ENCODE peak calls at places on chromosomes 2 and 18, in four cellular contexts. A, F, I and G are unnamed samples.

GRCh38 chr2:111198701-111199100 is 78.0 kb downstream of the BCL2L11 start:
- DNase-seq in F (no peak), A (no peak), I (no peak), G (no peak)

GRCh38 chr18:68399721-68400120 is 315.2 kb downstream of the TMX3 start:
- DNase-seq in A (peak; percentile 16), I (no peak), F (no peak), G (no peak)

GRCh38 chr2:58870704-58871103 is 629.6 kb upstream of the FANCL start:
- DNase-seq in A (no peak), I (no peak), F (no peak), G (no peak)

GRCh38 chr18:67216846-67217245 is 299.7 kb downstream of the DSEL start:
- DNase-seq in I (no peak), A (no peak), F (no peak), G (no peak)

GRCh38 chr2:73776869-73777519 is 2.9 kb downstream of the DUSP11 start:
- DNase-seq in I (no peak), F (no peak), A (peak; percentile 28), G (no peak)

GRCh38 chr2:83665894-83666293 is 793.2 kb downstream of the SUCLG1 start:
- DNase-seq in A (peak; percentile 1), F (no peak), I (peak; percentile 0), G (no peak)

GRCh38 chr2:180723712-180724111 is 256.7 kb upstream of the UBE2E3 start:
- DNase-seq in F (no peak), I (no peak), A (no peak), G (no peak)

GRCh38 chr18:22283397-22283796 is 114.0 kb downstream of the GATA6 start:
- DNase-seq in I (no peak), A (peak; percentile 73), F (no peak), G (no peak)

GRCh38 chr2:12361506-12361905 is 355.2 kb upstream of the TRIB2 start:
- DNase-seq in F (no peak), I (no peak), A (peak; percentile 73), G (no peak)

GRCh38 chr2:85263591-85263990 is 64.2 kb downstream of the TGOLN2 start:
- DNase-seq in F (no peak), I (no peak), A (no peak), G (no peak)

GRCh38 chr2:68833162-68833561 is 38.0 kb downstream of the BMP10 start:
- DNase-seq in F (no peak), A (no peak), I (no peak), G (no peak)

GRCh38 chr2:86790134-86790827 is 432 bp downstream of the CD8A start:
- DNase-seq in F (no peak), I (no peak), A (no peak), G (peak; percentile 37)

GRCh38 chr2:37555457-37555856 is 116.0 kb downstream of the CDC42EP3 start:
- DNase-seq in I (no peak), F (no peak), A (no peak), G (no peak)

GRCh38 chr2:105886029-105886454 is 141.3 kb downstream of the NCK2 start:
- DNase-seq in F (no peak), I (no peak), A (peak; percentile 14), G (no peak)

GRCh38 chr18:59662008-59662701 is 35.1 kb downstream of the CCBE1 start:
- DNase-seq in I (no peak), A (peak; percentile 36), F (no peak), G (no peak)

GRCh38 chr2:212970132-212970531 is 181.3 kb downstream of the IKZF2 start:
- DNase-seq in I (no peak), F (no peak), A (peak; percentile 39), G (no peak)

GRCh38 chr2:6741229-6741628 is 124.5 kb downstream of the CMPK2 start:
- DNase-seq in A (no peak), I (no peak), F (no peak), G (no peak)

GRCh38 chr2:25249785-25250184 is 81.4 kb upstream of the POMC start:
- DNase-seq in A (no peak), F (no peak), I (no peak), G (no peak)

GRCh38 chr2:10400568-10400977 is 47.6 kb downstream of the ODC1 start:
- DNase-seq in I (no peak), A (no peak), F (no peak), G (no peak)

GRCh38 chr2:15842771-15843666 is 97.3 kb upstream of the MYCN start:
- DNase-seq in F (no peak), A (no peak), I (no peak), G (no peak)

GRCh38 chr2:157466764-157467163 is 22.9 kb upstream of the CYTIP start:
- DNase-seq in F (no peak), A (no peak), I (no peak), G (no peak)

GRCh38 chr2:48380989-48381625 is 148.8 kb upstream of the STON1 start:
- DNase-seq in I (no peak), A (no peak), F (no peak), G (no peak)

GRCh38 chr18:12630136-12630535 is 27.8 kb downstream of the SPIRE1 start:
- DNase-seq in A (peak; percentile 53), I (no peak), F (no peak), G (no peak)

GRCh38 chr18:316391-316790 is 48.5 kb upstream of the THOC1 start:
- DNase-seq in I (no peak), F (no peak), A (no peak), G (no peak)

GRCh38 chr18:310042-310441 is 42.2 kb upstream of the THOC1 start:
- DNase-seq in A (no peak), I (no peak), F (no peak), G (no peak)

GRCh38 chr18:317618-318017 is 49.8 kb upstream of the THOC1 start:
- DNase-seq in I (no peak), A (no peak), F (no peak), G (no peak)

GRCh38 chr18:312415-312814 is 44.6 kb upstream of the THOC1 start:
- DNase-seq in F (no peak), A (no peak), I (no peak), G (no peak)

DNA sequence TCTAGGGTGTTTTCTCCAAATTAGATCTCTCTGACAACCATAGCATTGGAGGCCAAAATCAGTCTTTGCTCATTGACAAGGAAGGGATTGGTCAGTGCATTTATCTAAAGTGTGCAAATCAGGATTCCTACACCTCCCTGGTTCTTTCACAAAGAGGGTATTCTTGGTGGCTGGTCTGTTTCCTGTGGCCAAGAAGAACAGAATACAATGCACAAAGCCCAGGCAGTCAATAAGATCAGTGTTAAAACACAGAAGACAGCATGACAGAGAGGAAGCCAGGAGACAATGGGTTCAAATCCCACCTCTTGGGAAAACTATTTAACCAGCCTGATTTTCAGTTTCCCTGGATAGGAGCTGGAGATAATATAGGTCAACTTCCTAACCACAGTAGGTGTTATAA is 46.1 kb upstream of the THOC1 start:
- DNase-seq in I (no peak), F (no peak), A (no peak), G (no peak)
- H3K27ac ChIP-seq in I (no peak overlapping the region), F (no peak overlapping the region), A (no peak overlapping the region), G (no peak overlapping the region)

DNA sequence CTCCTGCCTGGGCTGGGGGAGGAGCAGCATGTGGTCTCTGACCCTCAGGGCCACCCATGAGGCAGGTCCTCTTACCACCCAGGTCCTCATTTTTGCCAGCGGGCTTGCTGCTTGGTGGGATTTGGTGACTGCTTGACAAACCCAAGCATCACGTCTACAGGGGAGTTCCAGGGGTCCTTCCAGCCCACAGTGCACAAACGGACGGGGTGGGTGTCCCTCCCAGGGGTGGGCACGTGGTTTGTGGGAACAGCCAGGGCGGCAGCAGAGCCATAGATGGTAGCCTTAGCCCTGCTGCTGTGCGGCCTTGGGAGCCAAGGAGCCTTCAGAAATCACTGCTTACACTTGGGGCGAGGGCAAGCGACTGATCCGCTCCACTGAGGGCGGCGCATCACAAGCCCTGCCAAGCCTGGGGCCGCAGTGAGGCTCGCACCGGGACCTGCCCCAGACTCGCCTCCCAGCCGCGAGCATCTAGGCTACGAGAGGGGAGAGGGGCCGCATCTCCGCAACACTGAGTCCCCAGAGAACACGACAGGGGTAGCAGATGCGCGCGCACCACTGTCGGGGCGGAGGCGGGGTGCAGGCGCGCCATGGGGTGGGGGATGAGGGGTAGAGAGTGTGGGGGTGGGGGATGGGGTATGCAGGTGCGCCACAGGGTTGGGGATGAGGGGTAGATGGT is 36.9 kb downstream of the SNED1 start:
- DNase-seq in F (no peak), A (no peak), I (no peak), G (peak; percentile 70)
- H3K9me3 ChIP-seq in F (no peaks in the 10 kb centered on the region), A (no peaks in the 10 kb centered on the region), I (no peaks in the 10 kb centered on the region), G (no peaks in the 10 kb centered on the region)

DNA sequence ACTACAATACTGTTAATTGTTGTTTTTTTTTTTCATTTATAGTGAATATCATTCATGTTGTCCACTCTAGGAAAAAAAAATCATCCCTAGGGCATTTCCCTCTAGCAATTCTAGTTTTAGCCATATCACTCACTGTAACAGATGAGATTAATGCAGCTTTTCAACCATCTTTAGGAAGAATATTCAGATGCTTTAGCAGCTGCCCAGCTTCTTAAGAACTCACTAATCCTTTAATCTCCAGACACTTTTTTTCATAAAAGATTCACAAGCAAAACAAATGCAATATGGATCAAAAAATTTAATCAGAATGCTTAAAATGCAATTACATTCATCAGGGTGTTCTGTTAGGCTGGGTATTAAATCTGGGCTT is 692.6 kb downstream of the ERBB4 start:
- DNase-seq in F (no peak), A (no peak), I (no peak), G (no peak)
- H3K27ac ChIP-seq in F (no peak overlapping the region), A (no peak overlapping the region), I (no peak overlapping the region), G (no peak overlapping the region)

GRCh38 chr2:4618141-4618540 is 914.8 kb downstream of the DCDC2C start:
- DNase-seq in F (no peak), A (no peak), I (no peak), G (no peak)
- H3K9me3 ChIP-seq in F (no peaks in the 10 kb centered on the region), A (peaks cover 23% of the 10 kb centered on the region), I (peaks cover 29% of the 10 kb centered on the region), G (no peaks in the 10 kb centered on the region)

DNA sequence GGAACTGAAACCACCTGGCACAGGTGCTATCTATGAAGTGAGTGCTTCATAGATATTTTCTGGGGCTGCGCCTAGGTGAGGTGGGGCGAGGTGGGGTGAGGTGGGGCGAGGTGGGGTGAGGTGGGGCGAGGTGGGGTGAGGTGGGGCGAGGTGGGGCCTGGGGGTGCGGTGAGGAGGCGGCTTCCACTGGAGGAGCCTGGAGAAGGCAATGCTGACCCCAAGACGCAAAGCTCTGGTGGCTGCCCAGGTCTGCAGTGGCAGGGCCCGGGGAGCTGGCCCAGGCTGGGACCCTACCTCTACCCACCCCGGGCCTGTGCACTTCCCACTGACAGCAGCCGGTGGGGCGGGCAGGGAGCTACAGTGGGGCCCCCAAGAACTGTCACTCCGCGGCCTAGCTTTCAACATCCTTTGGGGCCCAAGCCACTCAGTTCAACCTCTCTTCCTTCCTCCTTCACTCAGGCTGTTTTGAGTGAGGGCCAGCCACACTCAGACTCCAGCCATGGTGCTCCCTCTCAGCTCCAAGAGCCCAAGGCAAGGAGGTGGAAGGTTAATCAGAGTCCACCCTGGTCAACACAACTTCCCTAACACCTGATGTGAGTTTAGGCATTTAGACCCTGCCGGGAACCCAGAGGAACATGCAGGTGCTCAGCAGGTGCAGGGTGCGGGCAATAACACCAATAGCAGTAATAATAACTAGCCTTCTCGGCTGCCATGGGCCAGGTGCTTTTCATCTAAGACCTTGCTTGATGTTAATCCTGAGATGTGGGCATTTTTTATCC is 93.7 kb downstream of the ZFP36L2 start:
- DNase-seq in I (no peak), F (no peak), A (no peak), G (peak; percentile 38)
- H3K27ac ChIP-seq in I (peak overlapping the region; percentile 75), F (peak overlapping the region; percentile 89), A (no peak overlapping the region), G (peak overlapping the region; percentile 84)